ENCODE peak calls at places on chromosomes 11 and 22, in seven cellular contexts. T, U, D, Q, H, G and L are unnamed samples.

GRCh38 chr11:101363706-101364275 is 220.0 kb downstream of the TRPC6 start:
- DNase-seq in T (no peak), Q (no peak), D (no peak), U (no peak), G (no peak), H (no peak), L (no peak)

GRCh38 chr11:100403817-100404216 is 283.3 kb upstream of the ARHGAP42 start:
- DNase-seq in Q (peak), G (no peak), T (no peak), D (peak), U (peak), H (no peak), L (no peak)

GRCh38 chr22:37202706-37203105 is 9.6 kb downstream of the SSTR3 start:
- DNase-seq in Q (no peak), G (no peak), U (no peak), H (no peak), D (no peak), T (no peak), L (no peak)

GRCh38 chr11:70580036-70580805 is 181.9 kb downstream of the CTTN start:
- DNase-seq in D (no peak), T (no peak), G (no peak), U (no peak), H (no peak), Q (no peak), L (no peak)

GRCh38 chr11:14182833-14183340 is 176.1 kb downstream of the RRAS2 start:
- DNase-seq in G (no peak), H (no peak), U (no peak), T (no peak), D (no peak), Q (no peak), L (no peak)

GRCh38 chr11:107957109-107957588 is 28.9 kb downstream of the RAB39A start:
- DNase-seq in D (no peak), Q (no peak), H (no peak), G (peak), T (peak), U (no peak), L (no peak)

GRCh38 chr11:117715801-117716200 is 81.2 kb downstream of the DSCAML1 start:
- DNase-seq in U (no peak), G (no peak), D (no peak), H (no peak), T (no peak), Q (no peak), L (no peak)

GRCh38 chr22:27879923-27880322 is 39.1 kb downstream of the PITPNB start:
- DNase-seq in H (no peak), D (no peak), Q (peak), T (no peak), U (no peak), G (peak), L (no peak)

GRCh38 chr11:76604652-76605241 is 65.8 kb downstream of the LRRC32 start:
- DNase-seq in D (no peak), U (no peak), Q (peak), T (no peak), G (no peak), H (no peak), L (no peak)

GRCh38 chr11:131880279-131880678 is 509.9 kb downstream of the NTM start:
- DNase-seq in Q (no peak), D (no peak), U (no peak), G (no peak), H (no peak), T (peak), L (no peak)

GRCh38 chr22:17164392-17165024 is 5.4 kb upstream of the HDHD5 start:
- DNase-seq in D (no peak), U (no peak), H (no peak), Q (no peak), G (no peak), T (no peak), L (no peak)

GRCh38 chr11:1513326-1514296 is 27.0 kb upstream of the MOB2 start:
- DNase-seq in T (no peak), U (no peak), H (no peak), D (no peak), G (no peak), Q (no peak), L (no peak)

GRCh38 chr11:95863486-95864140 is 60.3 kb downstream of the MTMR2 start:
- DNase-seq in T (no peak), D (peak), U (peak), H (no peak), G (no peak), Q (peak), L (peak)

GRCh38 chr11:14132312-14132711 is 169.8 kb downstream of the SPON1 start:
- DNase-seq in H (no peak), U (no peak), D (no peak), T (peak), Q (no peak), G (peak), L (no peak)

GRCh38 chr22:47692811-47693210 is 930.4 kb downstream of the TBC1D22A start:
- DNase-seq in G (no peak), H (no peak), D (no peak), T (no peak), Q (no peak), U (no peak), L (no peak)

GRCh38 chr22:21563912-21564311 is 3.6 kb upstream of the UBE2L3 start:
- DNase-seq in T (no peak), H (no peak), Q (no peak), D (no peak), G (no peak), U (no peak), L (no peak)

GRCh38 chr11:76670475-76671235 is at the start of gene LRRC32:
- DNase-seq in H (no peak), T (peak), Q (no peak), U (no peak), G (peak), D (no peak), L (no peak)

GRCh38 chr11:61718613-61719302 is 33.7 kb upstream of the MYRF start:
- DNase-seq in D (peak), U (no peak), T (no peak), H (no peak), Q (peak), G (peak), L (no peak)

GRCh38 chr11:441418-442274 is at the start of gene ANO9:
- DNase-seq in T (peak), Q (no peak), U (no peak), G (no peak), D (no peak), H (peak), L (no peak)

GRCh38 chr22:17084554-17085276 is at the start of gene IL17RA:
- DNase-seq in D (peak), T (peak), U (no peak), Q (peak), H (peak), G (peak), L (peak)

GRCh38 chr11:11155962-11156815 is 196.9 kb downstream of the CSNK2A3 start:
- DNase-seq in T (no peak), D (no peak), G (peak), H (peak), U (no peak), Q (no peak), L (no peak)
- H3K4me3 ChIP-seq in T (no peak), D (no peak), G (no peak), H (peak), U (no peak), Q (no peak), L (no peak)

GRCh38 chr11:35138606-35138948 is 394 bp upstream of the CD44 start:
- DNase-seq in G (no peak), D (no peak), H (no peak), U (no peak), T (no peak), Q (no peak), L (no peak)
- H3K4me3 ChIP-seq in G (peak), D (peak), H (peak), U (peak), T (peak), Q (peak), L (peak)

DNA sequence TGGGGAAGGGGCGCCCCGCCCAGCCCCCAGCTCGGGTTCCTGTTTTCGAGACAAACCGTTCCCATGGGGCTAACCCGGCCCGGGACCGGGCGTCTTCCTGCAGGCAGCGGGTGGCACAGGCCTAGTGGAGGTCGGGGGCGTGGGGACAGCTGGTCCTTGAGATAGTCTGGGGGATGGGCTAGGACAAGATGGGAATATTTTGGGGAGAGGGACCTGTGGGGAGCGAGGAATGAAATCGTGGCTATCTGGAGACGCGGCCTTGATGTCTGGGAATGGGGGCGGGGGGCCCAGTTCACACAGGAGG is 1.2 kb upstream of the RASGRP2 start:
- DNase-seq in D (no peak), Q (no peak), U (no peak), G (no peak), H (peak), T (peak), L (no peak)
- H3K4me3 ChIP-seq in D (peak), Q (peak), U (peak), G (peak), H (peak), T (peak), L (peak)

DNA sequence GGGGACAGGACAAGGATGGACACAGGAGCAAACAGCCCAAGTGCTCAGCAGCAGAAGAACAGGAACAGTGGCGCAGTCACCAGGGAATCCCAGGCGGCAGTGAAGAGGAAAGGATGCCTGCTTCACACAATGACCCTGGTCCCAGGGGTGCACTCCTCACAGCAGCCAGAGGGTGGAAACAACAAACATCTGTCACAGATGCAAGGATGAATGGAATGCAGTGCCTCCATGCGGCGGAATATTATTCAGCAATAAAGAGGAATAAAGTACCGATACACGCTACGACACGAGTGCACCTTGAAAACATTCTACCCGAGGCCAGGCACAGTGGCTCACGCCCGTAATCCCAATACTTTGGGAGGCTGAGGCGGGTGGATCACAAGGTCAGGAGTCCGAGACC is 12.7 kb downstream of the CSNK1E start:
- DNase-seq in G (no peak), Q (no peak), U (no peak), H (no peak), T (no peak), D (no peak), L (no peak)
- H3K4me3 ChIP-seq in G (no peak), Q (no peak), U (no peak), H (no peak), T (no peak), D (no peak), L (no peak)

DNA sequence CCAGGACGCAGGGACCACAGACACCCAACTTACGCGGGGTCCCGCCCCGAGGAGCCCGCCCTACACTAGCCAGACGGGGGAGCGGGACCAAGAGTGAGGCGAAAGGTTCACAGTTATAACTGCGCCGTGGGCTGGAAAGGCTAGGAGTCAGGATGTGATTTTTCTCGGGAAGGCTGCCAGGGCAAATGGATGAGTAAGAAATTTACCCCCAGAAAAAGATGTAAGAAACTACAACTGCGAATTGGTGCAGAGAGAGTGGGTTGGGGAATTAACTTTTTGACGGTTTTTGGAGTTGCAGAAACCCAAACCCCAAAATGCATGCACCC is 1.3 kb downstream of the TSPAN18 start:
- DNase-seq in D (no peak), H (no peak), T (no peak), G (no peak), U (no peak), Q (no peak), L (no peak)
- H3K4me3 ChIP-seq in D (peak), H (peak), T (no peak), G (peak), U (peak), Q (no peak), L (peak)

GRCh38 chr11:72080326-72081183 is at the start of the genes LRRC51 and NUMA1:
- DNase-seq in H (peak), D (peak), G (peak), T (peak), U (peak), Q (peak), L (peak)

GRCh38 chr11:72083414-72083813 is 2.8 kb downstream of the LRRC51 start:
- DNase-seq in H (no peak), D (no peak), U (no peak), T (no peak), G (no peak), Q (no peak), L (no peak)

GRCh38 chr11:72081856-72082255 is 1.2 kb downstream of the LRRC51 start:
- DNase-seq in D (no peak), G (no peak), T (no peak), U (no peak), Q (no peak), H (no peak), L (no peak)

GRCh38 chr11:72079776-72080325 is 491 bp downstream of the NUMA1 start:
- DNase-seq in Q (no peak), D (no peak), G (no peak), T (peak), U (no peak), H (no peak), L (no peak)

DNA sequence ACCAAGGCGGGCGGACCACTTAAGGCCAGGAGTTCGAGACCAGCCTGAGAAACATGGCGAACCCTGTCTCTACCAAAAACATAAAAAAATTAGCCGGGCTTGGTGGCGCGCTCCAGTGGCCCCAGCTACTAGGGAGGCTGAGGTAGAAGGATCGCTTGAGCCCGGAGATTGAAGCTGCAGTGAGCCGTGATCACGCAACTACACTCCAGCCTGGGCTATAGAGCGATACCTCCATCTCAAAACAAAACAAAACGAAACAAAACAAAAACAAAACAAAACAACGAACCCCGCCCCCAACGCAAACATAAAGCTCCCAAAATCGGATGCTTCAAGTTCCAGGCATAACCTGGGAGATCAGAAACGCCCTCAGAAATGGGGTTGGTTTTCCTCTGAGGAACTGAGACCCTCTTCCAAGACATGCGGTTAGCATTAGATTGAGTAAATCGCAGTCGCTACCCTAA is 564 bp downstream of the LRRC51 start:
- DNase-seq in H (no peak), U (no peak), G (no peak), T (no peak), Q (no peak), D (no peak), L (no peak)
- H3K4me3 ChIP-seq in H (peak), U (peak), G (peak), T (peak), Q (peak), D (peak), L (peak)

GRCh38 chr11:46635557-46636139 is 18.3 kb downstream of the ATG13 start:
- DNase-seq in G (no peak), D (no peak), T (no peak), U (no peak), Q (no peak), H (no peak), L (no peak)

GRCh38 chr11:46630237-46630636 is 12.9 kb downstream of the ATG13 start:
- DNase-seq in T (no peak), Q (no peak), H (no peak), D (no peak), U (no peak), G (no peak), L (no peak)

GRCh38 chr11:46632502-46632901 is 15.1 kb downstream of the ATG13 start:
- DNase-seq in G (no peak), Q (no peak), U (no peak), T (no peak), H (no peak), D (no peak), L (no peak)

GRCh38 chr11:46631676-46632075 is 14.3 kb downstream of the ATG13 start:
- DNase-seq in T (no peak), D (no peak), Q (no peak), U (no peak), H (no peak), G (no peak), L (no peak)

GRCh38 chr11:46633291-46634217 is 16.2 kb downstream of the ATG13 start:
- DNase-seq in T (no peak), Q (no peak), H (no peak), D (no peak), U (no peak), G (no peak), L (no peak)
- H3K4me3 ChIP-seq in T (no peak), Q (no peak), H (no peak), D (no peak), U (no peak), G (no peak), L (no peak)

DNA sequence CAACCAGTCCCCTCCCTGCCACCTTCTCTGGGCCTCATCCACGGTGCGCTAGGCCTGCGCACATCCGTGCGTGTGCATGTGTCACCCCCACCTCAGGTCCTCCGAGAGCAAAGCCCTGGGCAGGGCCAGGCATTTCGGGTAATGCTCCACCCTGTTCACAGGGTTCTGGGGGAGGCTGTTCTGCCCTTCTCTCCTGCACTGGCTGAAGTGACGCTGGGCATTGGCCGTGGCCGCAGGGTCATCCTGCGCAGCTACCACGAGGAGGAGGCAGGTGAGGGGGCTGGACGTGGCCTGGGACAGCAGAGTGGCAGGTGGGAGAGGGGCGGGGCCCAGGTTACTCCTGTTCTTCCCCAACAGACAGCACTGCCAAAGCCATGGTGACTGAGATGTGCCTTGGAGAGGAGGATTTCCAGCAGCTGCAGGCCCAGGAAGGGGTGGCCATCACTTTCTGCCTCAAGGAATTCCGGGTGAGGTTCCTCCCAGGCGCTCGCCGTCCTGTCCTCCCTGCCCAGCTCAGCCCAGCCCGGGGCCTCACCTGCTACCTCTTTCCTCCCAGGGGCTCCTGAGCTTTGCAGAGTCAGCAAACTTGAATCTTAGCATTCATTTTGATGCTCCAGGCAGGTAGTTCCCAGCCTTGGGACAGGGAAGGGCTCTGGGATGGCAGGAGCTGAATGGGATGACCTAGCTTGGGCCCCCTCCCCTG is 3.9 kb downstream of the RAD9A start:
- DNase-seq in U (no peak), G (no peak), H (no peak), D (no peak), T (no peak), Q (no peak), L (no peak)
- H3K4me3 ChIP-seq in U (no peak), G (no peak), H (no peak), D (no peak), T (no peak), Q (no peak), L (no peak)

GRCh38 chr11:57536947-57537654 is at the start of gene SMTNL1:
- DNase-seq in D (no peak), H (no peak), Q (no peak), U (no peak), T (no peak), G (no peak), L (no peak)
- H3K4me3 ChIP-seq in D (no peak), H (no peak), Q (no peak), U (no peak), T (no peak), G (no peak), L (no peak)